ENCODE peak calls at places on chromosomes 1 and 21, in five cellular contexts. X is lung, M is HL-60, U is suprapubic skin, W is ovary. D is an unnamed sample.

GRCh38 chr1:70503358-70503757 is 92.3 kb downstream of the CTH start:
- DNase-seq in U (no peak), W (no peak), X (no peak), M (no peak), D (no peak)

GRCh38 chr1:37410080-37410479 is 64.3 kb upstream of the ZC3H12A start:
- DNase-seq in X (no peak), M (no peak), U (no peak), W (no peak), D (no peak)

GRCh38 chr1:45876000-45876399 is 72.6 kb downstream of the MAST2 start:
- DNase-seq in U (no peak), X (no peak), W (no peak), M (no peak), D (no peak)

GRCh38 chr1:41936107-41936506 is 17.4 kb upstream of the HIVEP3 start:
- DNase-seq in U (no peak), W (no peak), M (no peak), X (no peak), D (no peak)

GRCh38 chr21:32599146-32599925 is 12.8 kb downstream of the CFAP298 start:
- DNase-seq in U (no peak), M (no peak), W (no peak), X (no peak), D (no peak)

GRCh38 chr1:161198206-161198876 is 513 bp downstream of the ADAMTS4 start:
- DNase-seq in X (no peak), W (peak; percentile 76), M (no peak), U (peak; percentile 90), D (no peak)

GRCh38 chr1:47840791-47841190 is 156.4 kb downstream of the TRABD2B start:
- DNase-seq in M (no peak), X (no peak), W (no peak), U (peak; percentile 17), D (no peak)

GRCh38 chr1:30012455-30013440 is 710.6 kb downstream of the MATN1 start:
- DNase-seq in X (no peak), U (no peak), M (no peak), W (no peak), D (no peak)

GRCh38 chr1:15939181-15940109 is 36.5 kb downstream of the ZBTB17 start:
- DNase-seq in W (no peak), M (no peak), X (no peak), U (no peak), D (no peak)

GRCh38 chr1:63626222-63626621 is 33.0 kb downstream of the PGM1 start:
- DNase-seq in M (no peak), X (no peak), U (no peak), W (no peak), D (no peak)

GRCh38 chr1:29396438-29397255 is 160.3 kb downstream of the PTPRU start:
- DNase-seq in U (no peak), M (no peak), W (no peak), X (no peak), D (no peak)

GRCh38 chr1:152683846-152684245 is 2.1 kb upstream of the LCE2B start:
- DNase-seq in U (no peak), M (no peak), W (no peak), X (no peak), D (no peak)

GRCh38 chr1:97006044-97006676 is 284.6 kb downstream of the PTBP2 start:
- DNase-seq in M (no peak), W (no peak), U (no peak), X (no peak), D (no peak)

GRCh38 chr1:156625436-156626078 is 6.3 kb downstream of the HAPLN2 start:
- DNase-seq in W (peak; percentile 74), X (peak; percentile 56), M (no peak), U (no peak), D (no peak)

GRCh38 chr1:19974822-19975416 is 4.5 kb downstream of the PLA2G2A start:
- DNase-seq in U (no peak), M (no peak), X (peak; percentile 58), W (peak; percentile 77), D (no peak)

GRCh38 chr1:96473791-96474452 is 247.7 kb upstream of the PTBP2 start:
- DNase-seq in W (no peak), M (no peak), X (no peak), U (no peak), D (no peak)

GRCh38 chr21:39003982-39004775 is 179.1 kb downstream of the PSMG1 start:
- DNase-seq in W (no peak), U (no peak), M (no peak), X (no peak), D (no peak)

GRCh38 chr1:181733486-181733885 is 250.2 kb downstream of the CACNA1E start:
- DNase-seq in X (no peak), W (no peak), U (no peak), M (no peak), D (no peak)

GRCh38 chr1:230095938-230096337 is 28.9 kb downstream of the GALNT2 start:
- DNase-seq in M (no peak), W (no peak), U (no peak), X (no peak), D (no peak)

GRCh38 chr1:228304225-228304624 is 96.4 kb downstream of the OBSCN start:
- DNase-seq in M (no peak), W (no peak), U (peak; percentile 30), X (no peak), D (no peak)

GRCh38 chr1:93679546-93679945 is 2.1 kb downstream of the BCAR3 start:
- DNase-seq in W (no peak), M (no peak), X (no peak), U (no peak), D (no peak)

GRCh38 chr1:93677729-93678128 is 3.9 kb downstream of the BCAR3 start:
- DNase-seq in U (no peak), M (no peak), X (no peak), W (no peak), D (no peak)

GRCh38 chr1:93678966-93679480 is 2.6 kb downstream of the BCAR3 start:
- DNase-seq in M (no peak), X (no peak), W (no peak), U (no peak), D (no peak)

GRCh38 chr1:93680121-93681094 is 1.2 kb downstream of the BCAR3 start:
- DNase-seq in M (no peak), X (peak; percentile 79), U (peak; percentile 90), W (peak; percentile 90), D (no peak)

DNA sequence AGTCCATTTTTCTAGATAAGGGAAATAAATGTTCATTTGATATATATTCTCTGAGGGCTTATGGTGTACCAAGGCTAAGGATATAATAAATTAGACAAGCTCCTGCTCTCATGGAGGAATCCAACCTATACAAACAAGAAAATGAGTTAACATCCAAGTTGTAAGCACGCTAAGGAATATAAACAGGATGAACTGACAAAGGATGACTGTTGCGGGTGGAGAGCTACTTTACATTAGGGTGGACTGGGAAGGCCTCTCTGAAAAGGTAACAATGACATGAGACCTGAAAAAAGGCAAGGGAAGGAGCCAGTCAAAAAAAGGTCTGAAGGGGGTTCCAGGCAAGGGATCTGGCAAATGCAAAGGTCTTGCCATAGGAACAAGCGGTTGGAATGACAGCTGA is 3.1 kb downstream of the BCAR3 start:
- DNase-seq in W (no peak), X (no peak), U (no peak), M (no peak), D (no peak)
- H3K4me3 ChIP-seq in W (no peak overlapping the region), X (no peak overlapping the region), U (no peak overlapping the region), M (no peak overlapping the region), D (no peak overlapping the region)

DNA sequence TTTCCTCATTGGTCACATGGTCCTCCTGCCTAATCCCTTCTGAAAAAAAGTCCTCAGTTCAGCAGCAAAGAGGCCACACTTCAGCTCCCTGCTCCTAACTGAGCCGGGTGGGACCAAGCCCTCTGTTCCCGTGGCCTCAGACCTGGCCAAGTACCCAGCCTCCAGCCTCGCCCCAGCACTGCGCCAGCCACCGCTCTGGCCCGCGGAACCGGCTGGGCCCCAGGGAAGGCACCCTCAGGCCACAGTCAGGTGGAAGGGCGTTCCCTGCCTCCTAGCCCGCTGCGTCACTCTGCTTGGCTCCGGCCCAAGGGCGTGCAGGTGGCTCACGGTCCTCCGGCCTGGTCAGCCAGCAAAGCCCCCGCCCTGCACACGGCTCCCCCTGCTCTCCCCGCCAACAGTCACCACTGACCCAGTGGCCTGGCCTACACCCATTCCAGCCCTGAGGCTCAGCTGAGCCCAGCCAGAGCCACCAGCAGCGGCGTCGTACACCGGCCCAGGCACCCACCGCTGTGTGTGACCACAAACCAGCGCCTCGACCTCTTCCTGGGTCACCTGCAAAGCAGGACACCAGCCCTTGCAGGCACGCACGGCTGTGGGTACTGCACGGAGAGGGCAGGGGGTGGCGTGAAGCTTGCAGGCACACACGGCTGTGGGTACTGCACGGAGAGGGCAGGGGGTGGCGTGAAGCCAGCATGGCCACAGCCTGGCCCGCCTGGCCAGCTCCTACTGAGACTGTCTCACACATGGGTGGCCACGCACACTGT is 19.4 kb downstream of the NADK start:
- DNase-seq in X (peak; percentile 92), U (no peak), M (no peak), W (peak; percentile 46), D (no peak)
- TF ChIP-seq CTCF in X (no peak), U (no peak), M (no peak), W (no peak), D (no peak)

GRCh38 chr1:210686841-210687240 is 358.1 kb downstream of the HHAT start:
- DNase-seq in X (no peak), M (no peak), U (no peak), W (no peak), D (no peak)
- H3K4me3 ChIP-seq in X (no peak overlapping the region), M (no peak overlapping the region), U (no peak overlapping the region), W (no peak overlapping the region), D (no peak overlapping the region)

GRCh38 chr1:87598429-87598828 is 269.7 kb downstream of the LMO4 start:
- DNase-seq in M (no peak), X (no peak), W (no peak), U (no peak), D (no peak)
- TF ChIP-seq CTCF in M (no peak), X (no peak), W (no peak), U (no peak), D (peak; percentile 34)

D was measured in GM12864.